ENCODE peak calls at places on chromosome 3, in seven cellular contexts. I is upper lobe of right lung, O is lower lobe of right lung, W is gastrocnemius medialis, E is endothelial cell of umbilical vein, V is adrenal gland, B is body of pancreas. U is an unnamed sample.

GRCh38 chr3:24490151-24490550 is 4.5 kb downstream of the THRB start:
- DNase-seq in I (no peak), O (no peak), W (peak), E (no peak), V (peak), B (no peak), U (no peak)

GRCh38 chr3:125119752-125120369 is 64.1 kb upstream of the HEG1 start:
- DNase-seq in I (no peak), O (no peak), W (no peak), E (no peak), V (no peak), B (no peak), U (no peak)

GRCh38 chr3:43923101-43923979 is 232.6 kb downstream of the ABHD5 start:
- DNase-seq in I (no peak), O (no peak), W (no peak), E (no peak), V (no peak), B (peak), U (no peak)

GRCh38 chr3:66302288-66302687 is 81.5 kb downstream of the SLC25A26 start:
- DNase-seq in I (no peak), O (no peak), W (no peak), E (no peak), V (no peak), B (no peak), U (peak)

GRCh38 chr3:137778941-137779340 is 14.8 kb downstream of the SOX14 start:
- DNase-seq in I (no peak), O (no peak), W (no peak), E (no peak), V (no peak), B (no peak), U (no peak)

GRCh38 chr3:184766555-184767261 is 45.3 kb upstream of the VPS8 start:
- DNase-seq in I (no peak), O (no peak), W (no peak), E (no peak), V (no peak), B (no peak), U (no peak)

GRCh38 chr3:58835075-58835474 is 168.5 kb upstream of the FAM3D start:
- DNase-seq in I (no peak), O (no peak), W (no peak), E (no peak), V (no peak), B (no peak), U (peak)

GRCh38 chr3:15964605-15965061 is 166.9 kb upstream of the ANKRD28 start:
- DNase-seq in I (no peak), O (no peak), W (peak), E (peak), V (peak), B (no peak), U (peak)

GRCh38 chr3:172157566-172158258 is 118.3 kb downstream of the FNDC3B start:
- DNase-seq in I (no peak), O (no peak), W (no peak), E (no peak), V (no peak), B (no peak), U (no peak)

GRCh38 chr3:69888040-69888945 is 111.2 kb upstream of the SAMMSON start:
- DNase-seq in I (no peak), O (no peak), W (no peak), E (no peak), V (no peak), B (no peak), U (no peak)

GRCh38 chr3:79040701-79041100 is 727.1 kb downstream of the ROBO1 start:
- DNase-seq in I (no peak), O (no peak), W (no peak), E (no peak), V (no peak), B (no peak), U (peak)

GRCh38 chr3:169387751-169388696 is 275.5 kb downstream of the MECOM start:
- DNase-seq in I (no peak), O (peak), W (peak), E (peak), V (peak), B (peak), U (no peak)

GRCh38 chr3:45948409-45948808 is 5.1 kb downstream of the CXCR6 start:
- DNase-seq in I (no peak), O (no peak), W (no peak), E (no peak), V (no peak), B (no peak), U (no peak)

GRCh38 chr3:188411750-188412149 is 257.8 kb downstream of the LPP start:
- DNase-seq in I (no peak), O (no peak), W (no peak), E (no peak), V (no peak), B (no peak), U (no peak)

GRCh38 chr3:46838301-46838700 is 24.9 kb downstream of the MYL3 start:
- DNase-seq in I (no peak), O (no peak), W (no peak), E (no peak), V (no peak), B (no peak), U (no peak)

GRCh38 chr3:62615258-62615840 is 242.0 kb upstream of the FEZF2 start:
- DNase-seq in I (no peak), O (no peak), W (no peak), E (no peak), V (no peak), B (no peak), U (no peak)

GRCh38 chr3:54931182-54931581 is 3.3 kb upstream of the LRTM1 start:
- DNase-seq in I (no peak), O (no peak), W (no peak), E (no peak), V (no peak), B (no peak), U (no peak)

GRCh38 chr3:46353639-46354410 is at the start of gene CCR2:
- DNase-seq in I (no peak), O (no peak), W (no peak), E (no peak), V (no peak), B (no peak), U (no peak)

GRCh38 chr3:12840591-12841084 is 727 bp downstream of the RPL32 start:
- DNase-seq in I (no peak), O (no peak), W (no peak), E (no peak), V (no peak), B (no peak), U (no peak)

GRCh38 chr3:14256561-14257342 is 78.1 kb downstream of the LSM3 start:
- DNase-seq in I (no peak), O (no peak), W (no peak), E (no peak), V (peak), B (no peak), U (no peak)

GRCh38 chr3:111012388-111013248 is 59.0 kb upstream of the NECTIN3 start:
- DNase-seq in I (no peak), O (no peak), W (no peak), E (no peak), V (peak), B (peak), U (no peak)
- TF ChIP-seq CTCF in I (peak), O (peak), W (no peak), E (no peak), V (peak), B (no peak), U (peak)

DNA sequence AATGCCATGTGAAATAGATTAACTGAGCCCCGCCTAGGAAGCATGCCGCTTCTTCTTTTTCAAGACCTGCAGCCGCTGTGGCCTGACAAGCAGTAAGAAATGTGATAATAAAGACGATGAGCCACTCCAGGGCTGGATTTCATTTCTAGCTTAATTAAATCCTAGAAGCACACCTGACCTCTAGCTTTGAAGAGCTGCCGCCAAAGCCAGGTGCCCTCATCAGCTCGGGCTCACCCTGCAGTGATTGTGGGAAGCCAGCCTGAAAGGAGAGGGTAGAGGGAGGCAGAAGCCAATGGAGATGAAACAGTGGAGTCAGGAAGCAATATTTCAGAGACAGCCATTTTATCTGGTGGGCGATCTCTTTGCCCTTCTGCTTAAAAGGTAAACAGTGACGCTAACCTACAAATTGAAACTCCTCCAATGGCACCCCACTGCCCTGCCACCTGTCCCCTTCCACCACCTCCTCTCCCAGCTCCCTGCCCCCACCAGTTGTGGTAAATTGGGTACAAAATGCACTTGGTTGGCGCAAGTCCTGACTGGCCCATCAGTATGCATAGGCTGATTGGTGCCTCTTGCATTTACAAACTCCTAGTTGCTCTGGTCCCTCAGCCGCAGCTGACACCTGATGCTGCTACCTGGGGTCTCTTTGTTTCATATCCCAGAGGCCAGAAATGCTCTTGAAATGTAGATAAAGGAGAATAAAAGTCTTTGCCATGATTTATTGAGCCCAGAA is 385.3 kb downstream of the PDCD6IP start:
- DNase-seq in I (no peak), O (no peak), W (no peak), E (no peak), V (no peak), B (no peak), U (no peak)
- H3K27ac ChIP-seq in I (no peak), O (no peak), W (no peak), E (peak), V (no peak), B (no peak), U (no peak)

GRCh38 chr3:17905996-17906395 is 163.6 kb upstream of the TBC1D5 start:
- DNase-seq in I (no peak), O (no peak), W (no peak), E (no peak), V (no peak), B (no peak), U (no peak)
- TF ChIP-seq CTCF in I (no peak), O (no peak), W (no peak), E (no peak), V (no peak), B (no peak), U (no peak)

DNA sequence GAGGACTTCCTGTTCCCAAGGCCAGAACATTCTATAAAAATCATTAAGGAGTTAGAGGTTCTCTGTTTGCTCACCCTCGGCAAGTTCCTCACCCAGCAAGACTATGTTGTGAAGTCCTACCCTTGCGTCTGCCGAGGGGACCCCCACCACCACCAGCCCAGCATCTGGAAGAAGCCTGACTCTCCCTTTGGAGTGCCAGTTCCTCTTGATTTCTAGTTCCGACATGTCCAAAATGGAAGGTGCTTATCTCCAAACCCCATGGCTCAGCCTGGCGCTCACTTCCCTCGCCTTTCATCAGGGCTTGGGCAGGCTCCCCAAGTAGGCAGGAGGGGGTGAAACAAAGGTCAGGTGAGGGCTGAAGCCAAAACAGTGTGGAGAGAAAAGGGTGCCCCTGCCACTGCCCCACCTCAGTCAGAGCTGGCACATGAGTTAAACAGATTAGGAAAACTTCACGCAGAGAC is 41.1 kb downstream of the BHLHE40 start:
- DNase-seq in I (peak), O (no peak), W (no peak), E (no peak), V (no peak), B (no peak), U (no peak)
- H3K27ac ChIP-seq in I (no peak), O (no peak), W (no peak), E (no peak), V (no peak), B (no peak), U (no peak)

DNA sequence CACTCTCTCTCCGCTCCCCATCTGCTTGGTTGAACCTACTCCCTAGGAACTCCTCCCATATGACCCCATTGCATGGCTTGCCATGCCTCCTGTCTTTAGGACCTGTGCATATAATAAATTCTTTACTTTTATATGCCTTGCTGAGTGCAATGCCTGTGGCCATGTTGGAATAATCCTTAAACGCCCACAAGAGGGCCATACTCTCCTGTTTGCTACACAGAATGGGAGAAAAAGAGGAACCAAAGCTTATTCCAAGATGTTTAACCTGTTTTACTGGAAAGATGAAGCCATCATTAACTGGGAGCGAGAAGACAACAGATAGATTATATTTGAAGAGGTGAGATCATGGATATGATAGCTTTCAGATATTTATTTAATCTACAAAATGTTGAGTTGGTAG is 1097.8 kb downstream of the NAALADL2 start:
- DNase-seq in I (no peak), O (no peak), W (no peak), E (no peak), V (no peak), B (no peak), U (no peak)
- TF ChIP-seq CTCF in I (no peak), O (no peak), W (no peak), E (no peak), V (no peak), B (no peak), U (peak)

DNA sequence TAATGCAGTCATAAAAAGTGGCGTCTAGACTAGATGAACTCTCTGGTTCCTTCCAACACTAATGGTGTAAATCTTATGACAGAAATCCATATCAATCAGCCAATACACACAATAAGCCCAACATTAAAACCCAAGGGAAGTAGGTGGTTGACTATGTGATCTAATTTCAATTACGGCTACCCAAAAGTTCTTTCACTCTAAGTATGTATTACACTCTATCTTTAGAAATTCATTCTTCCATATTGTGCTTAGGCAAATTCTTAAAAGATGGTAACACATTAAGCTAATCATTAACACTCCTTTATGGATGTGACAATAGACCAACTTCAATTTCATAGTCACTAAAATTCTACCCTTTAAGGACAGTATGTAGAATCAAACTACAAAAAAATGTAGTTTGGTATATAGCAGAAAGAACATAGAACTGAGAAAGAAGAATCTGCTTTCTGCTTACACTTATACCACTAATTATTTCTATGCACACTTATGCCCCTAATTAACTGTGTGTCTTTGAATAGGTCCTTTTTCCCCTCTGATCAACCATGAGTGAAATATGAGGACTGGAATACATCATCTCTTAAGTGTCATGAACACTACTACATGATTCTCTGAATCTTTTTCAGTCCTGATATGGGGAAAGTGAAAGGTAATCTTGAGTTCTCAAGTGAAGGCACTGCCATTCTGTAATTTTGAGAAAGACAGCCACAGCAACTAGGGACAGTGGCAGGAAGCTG is 557.6 kb downstream of the IGSF11 start:
- DNase-seq in I (no peak), O (no peak), W (no peak), E (no peak), V (no peak), B (no peak), U (no peak)
- H3K27ac ChIP-seq in I (no peak), O (no peak), W (no peak), E (no peak), V (no peak), B (no peak), U (no peak)

DNA sequence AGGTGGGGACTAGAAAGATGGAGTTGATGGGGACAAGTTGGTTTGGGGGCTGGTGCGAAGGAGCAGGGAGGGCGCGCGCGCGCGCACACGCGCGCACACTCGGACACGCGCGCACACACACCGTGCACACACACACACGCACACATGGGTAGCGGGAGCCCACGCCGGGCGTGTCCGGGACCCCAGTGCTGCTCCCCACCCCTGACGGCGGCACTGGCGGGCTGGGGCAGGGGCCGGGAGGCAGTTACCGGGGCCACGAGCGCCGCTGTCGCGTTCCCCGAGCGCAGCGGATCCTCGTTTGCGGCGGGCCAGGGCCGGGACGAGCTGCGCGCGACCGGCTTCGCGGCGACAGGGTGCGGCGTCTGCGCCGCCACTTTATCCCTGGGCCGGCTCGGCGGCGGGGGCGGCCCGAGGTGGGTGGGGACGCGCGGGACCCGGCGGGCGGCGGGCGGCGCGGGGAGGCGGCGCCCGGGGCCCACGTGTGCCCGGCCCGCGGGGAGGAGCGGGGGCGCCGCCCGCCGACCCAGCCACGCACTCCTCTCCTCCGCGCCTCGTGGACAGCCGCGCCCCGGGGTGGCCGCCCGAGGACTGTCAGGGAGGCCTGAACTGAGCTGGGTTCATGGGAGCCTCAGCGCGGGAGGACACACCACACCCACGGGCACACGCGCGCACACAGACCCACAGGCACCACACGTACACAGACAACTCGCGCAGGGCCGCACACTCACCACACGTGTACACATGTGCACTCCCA is 698 bp upstream of the MGLL start:
- DNase-seq in I (peak), O (peak), W (peak), E (no peak), V (peak), B (peak), U (no peak)
- TF ChIP-seq CTCF in I (peak), O (peak), W (peak), E (peak), V (peak), B (no peak), U (no peak)

DNA sequence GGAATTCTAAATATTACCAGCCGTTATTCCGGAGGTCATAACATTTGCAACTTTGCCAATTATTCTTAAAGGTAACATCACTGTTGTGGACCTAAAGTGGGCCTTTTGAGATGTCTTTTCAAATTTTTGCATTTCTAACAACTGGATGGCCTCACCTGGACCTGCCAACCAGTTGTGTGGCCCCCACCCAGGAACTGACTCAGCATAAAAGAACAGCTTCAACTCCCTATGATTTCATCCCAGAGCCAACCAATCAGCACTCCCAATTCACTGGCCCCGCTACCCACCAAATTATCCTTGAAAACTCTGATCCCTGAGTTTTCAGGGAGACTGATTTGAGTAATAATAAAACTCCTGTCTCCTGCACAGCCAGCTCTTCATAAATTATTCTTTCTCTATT is 489.7 kb upstream of the LMCD1 start:
- DNase-seq in I (no peak), O (no peak), W (no peak), E (no peak), V (no peak), B (no peak), U (no peak)
- H3K27ac ChIP-seq in I (no peak), O (no peak), W (no peak), E (no peak), V (no peak), B (no peak), U (no peak)

GRCh38 chr3:129439381-129439816 is 349 bp downstream of the MBD4 start:
- DNase-seq in I (peak), O (peak), W (peak), E (peak), V (peak), B (peak), U (no peak)
- TF ChIP-seq CTCF in I (no peak), O (no peak), W (no peak), E (no peak), V (no peak), B (no peak), U (no peak)

GRCh38 chr3:153429821-153430220 is 267.8 kb downstream of the RAP2B start:
- DNase-seq in I (no peak), O (no peak), W (no peak), E (peak), V (no peak), B (no peak), U (no peak)

GRCh38 chr3:153422314-153422713 is 260.3 kb downstream of the RAP2B start:
- DNase-seq in I (no peak), O (no peak), W (no peak), E (no peak), V (no peak), B (no peak), U (no peak)

GRCh38 chr3:153426803-153427202 is 264.8 kb downstream of the RAP2B start:
- DNase-seq in I (no peak), O (no peak), W (no peak), E (no peak), V (no peak), B (no peak), U (no peak)

DNA sequence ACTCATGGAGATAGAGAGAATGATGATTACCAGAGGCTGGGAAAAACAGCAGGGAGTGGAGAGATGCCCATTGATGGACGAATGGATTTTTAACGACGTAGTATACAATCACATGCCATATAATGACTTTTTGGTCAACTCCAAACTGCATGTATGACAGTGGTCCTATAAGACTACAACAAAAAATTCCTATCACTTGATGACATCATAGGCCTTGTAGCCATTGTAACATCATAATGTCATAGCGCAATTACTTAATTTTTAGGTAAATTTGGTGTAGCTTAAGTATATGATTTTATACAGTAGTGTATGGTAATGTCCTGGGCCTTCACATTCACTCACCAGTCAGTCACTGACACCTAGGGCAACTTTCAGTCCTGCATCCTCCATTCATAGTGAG is 264.3 kb downstream of the RAP2B start:
- DNase-seq in I (no peak), O (no peak), W (no peak), E (no peak), V (no peak), B (no peak), U (no peak)
- H3K27ac ChIP-seq in I (no peak), O (no peak), W (no peak), E (no peak), V (no peak), B (no peak), U (no peak)

U was measured in brain microvascular endothelial cell.